ENCODE peak calls at places on chromosomes 4 and X, in five cellular contexts. A is SK-N-SH, J is HepG2, F is K562, R is GM12878. O is an unnamed sample.

GRCh38 chr4:103091601-103092223 is 7.9 kb downstream of the BDH2 start:
- DNase-seq in A (peak; percentile 39), J (peak; percentile 72), F (peak; percentile 23), R (peak; percentile 59), O (peak; percentile 66)

GRCh38 chr4:66506985-66507384 is 836.7 kb upstream of the EPHA5 start:
- DNase-seq in A (no peak), J (no peak), F (no peak), R (no peak), O (no peak)

GRCh38 chr4:113697429-113697828 is 64.1 kb downstream of the CAMK2D start:
- DNase-seq in A (no peak), J (no peak), F (no peak), R (no peak), O (no peak)

GRCh38 chr4:39102297-39102696 is 40.3 kb downstream of the KLHL5 start:
- DNase-seq in A (no peak), J (no peak), F (no peak), R (no peak), O (no peak)

GRCh38 chr4:1239141-1239948 is 9.6 kb downstream of the CTBP1 start:
- DNase-seq in A (peak; percentile 20), J (no peak), F (no peak), R (no peak), O (no peak)

GRCh38 chrX:28120076-28120475 is 138.8 kb upstream of the DCAF8L1 start:
- DNase-seq in A (no peak), J (no peak), F (no peak), R (no peak), O (peak; percentile 30)

GRCh38 chr4:89469930-89470375 is 162.4 kb upstream of the GPRIN3 start:
- DNase-seq in A (no peak), J (no peak), F (no peak), R (peak; percentile 25), O (no peak)

GRCh38 chr4:91622925-91623600 is 680.7 kb upstream of the GRID2 start:
- DNase-seq in A (no peak), J (no peak), F (no peak), R (no peak), O (no peak)

GRCh38 chr4:102608190-102608589 is 107.0 kb downstream of the NFKB1 start:
- DNase-seq in A (no peak), J (no peak), F (no peak), R (no peak), O (no peak)

GRCh38 chr4:1721003-1721665 is at the start of the genes TACC3 and TMEM129:
- DNase-seq in A (peak; percentile 99), J (peak; percentile 94), F (peak; percentile 97), R (peak; percentile 77), O (peak; percentile 87)

GRCh38 chr4:82798168-82799005 is at the start of gene SCD5:
- DNase-seq in A (peak; percentile 86), J (no peak), F (peak; percentile 83), R (no peak), O (peak; percentile 53)

GRCh38 chr4:153916273-153916755 is 127.4 kb upstream of the SFRP2 start:
- DNase-seq in A (no peak), J (no peak), F (no peak), R (peak; percentile 51), O (no peak)

GRCh38 chrX:138710311-138710791 is 1.2 kb downstream of the FGF13 start:
- DNase-seq in A (no peak), J (no peak), F (no peak), R (no peak), O (no peak)

GRCh38 chr4:152900395-152900794 is 35.7 kb upstream of the FHDC1 start:
- DNase-seq in A (no peak), J (no peak), F (no peak), R (no peak), O (no peak)

GRCh38 chr4:83115656-83116285 is 1.2 kb upstream of the PLAC8 start:
- DNase-seq in A (no peak), J (no peak), F (no peak), R (no peak), O (no peak)

GRCh38 chr4:113666386-113667114 is 95.0 kb downstream of the CAMK2D start:
- DNase-seq in A (no peak), J (no peak), F (no peak), R (no peak), O (no peak)

GRCh38 chrX:34901761-34902160 is 40.8 kb upstream of the FAM47B start:
- DNase-seq in A (no peak), J (no peak), F (no peak), R (no peak), O (no peak)

GRCh38 chrX:45743081-45743533 is 542.4 kb upstream of the DIPK2B start:
- DNase-seq in A (peak; percentile 3), J (peak; percentile 12), F (no peak), R (no peak), O (peak; percentile 59)

GRCh38 chrX:40544343-40545250 is 36.2 kb upstream of the ATP6AP2 start:
- DNase-seq in A (peak; percentile 50), J (peak; percentile 16), F (peak; percentile 52), R (no peak), O (no peak)

GRCh38 chr4:87150498-87151261 is 69.7 kb downstream of the KLHL8 start:
- DNase-seq in A (peak; percentile 57), J (peak; percentile 70), F (peak; percentile 57), R (peak; percentile 35), O (peak; percentile 13)

GRCh38 chr4:119942806-119943205 is 123.8 kb downstream of the MAD2L1 start:
- DNase-seq in A (no peak), J (no peak), F (no peak), R (no peak), O (no peak)

GRCh38 chr4:3192827-3193226 is 56.1 kb upstream of the MSANTD1 start:
- DNase-seq in A (no peak), J (no peak), F (no peak), R (no peak), O (no peak)

GRCh38 chrX:15738686-15739016 is 581 bp downstream of the CA5B start:
- DNase-seq in A (no peak), J (no peak), F (no peak), R (no peak), O (no peak)

GRCh38 chr4:141657550-141657949 is 21.2 kb downstream of the IL15 start:
- DNase-seq in A (no peak), J (no peak), F (no peak), R (no peak), O (no peak)

GRCh38 chr4:141660880-141661279 is 24.5 kb downstream of the IL15 start:
- DNase-seq in A (no peak), J (no peak), F (no peak), R (no peak), O (no peak)

GRCh38 chr4:141658316-141658715 is 21.9 kb downstream of the IL15 start:
- DNase-seq in A (no peak), J (no peak), F (no peak), R (no peak), O (no peak)

GRCh38 chr4:141656031-141656430 is 19.6 kb downstream of the IL15 start:
- DNase-seq in A (no peak), J (no peak), F (no peak), R (no peak), O (no peak)

GRCh38 chr4:141659539-141659938 is 23.2 kb downstream of the IL15 start:
- DNase-seq in A (no peak), J (no peak), F (no peak), R (no peak), O (no peak)
- TF ChIP-seq REST in A (no peak), J (no peak), F (no peak), R (no peak), O (no peak)

GRCh38 chr4:76644831-76645485 is 209.9 kb downstream of the SHROOM3 start:
- DNase-seq in A (no peak), J (no peak), F (no peak), R (no peak), O (no peak)
- TF ChIP-seq RFX5 in A (no peak), J (no peak), F (no peak), R (no peak), O (no peak)

DNA sequence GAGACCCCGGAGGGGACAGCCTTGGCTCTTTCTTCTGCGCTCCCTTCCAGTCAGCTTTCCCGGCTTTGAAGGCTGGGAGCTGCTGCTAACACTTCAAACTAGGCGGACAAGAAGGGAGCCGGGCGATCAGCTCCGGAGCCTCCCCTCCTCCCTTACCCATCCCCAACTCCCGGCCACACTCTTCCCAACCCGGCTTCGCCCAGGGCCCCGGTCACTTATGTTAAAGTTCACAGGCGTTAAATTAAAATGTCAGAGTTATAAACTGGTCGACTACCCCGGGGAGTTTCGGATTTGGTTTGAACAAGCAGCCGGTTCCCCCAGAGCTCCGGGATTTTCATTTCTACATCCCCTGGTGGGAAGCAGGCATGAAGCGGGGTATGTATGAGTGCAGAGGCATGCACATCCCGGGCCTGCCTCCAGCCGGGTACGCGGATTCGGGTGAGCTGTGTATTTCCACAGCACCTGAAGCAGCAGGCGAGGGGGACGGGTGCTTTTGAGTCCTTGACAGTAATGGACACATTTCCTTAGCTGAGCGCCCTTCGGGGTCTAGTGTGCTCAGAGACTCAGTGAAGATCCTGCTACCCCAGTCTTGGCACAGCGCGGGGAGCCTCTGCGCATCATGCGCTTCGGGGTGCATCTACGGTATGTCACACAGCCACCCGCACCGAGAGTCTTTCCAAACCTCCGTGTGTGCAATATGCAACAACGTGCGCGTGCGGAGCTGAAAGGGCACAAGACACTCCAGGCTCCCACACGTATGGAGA is 883 bp downstream of the UNC5C start:
- DNase-seq in A (no peak), J (no peak), F (no peak), R (no peak), O (no peak)
- TF ChIP-seq REST in A (no peak), J (no peak), F (no peak), R (no peak), O (no peak)

GRCh38 chr4:84319124-84319523 is 180.0 kb downstream of the NKX6-1 start:
- DNase-seq in A (no peak), J (no peak), F (no peak), R (no peak), O (peak; percentile 4)
- TF ChIP-seq RFX5 in A (no peak), J (no peak), F (no peak), R (no peak), O (no peak)

GRCh38 chr4:96293806-96294205 is 453.9 kb downstream of the PDHA2 start:
- DNase-seq in A (no peak), J (no peak), F (no peak), R (no peak), O (peak; percentile 15)
- TF ChIP-seq REST in A (no peak), J (no peak), F (no peak), R (no peak), O (no peak)

GRCh38 chr4:151340751-151341385 is 15.5 kb upstream of the SH3D19 start:
- DNase-seq in A (no peak), J (no peak), F (no peak), R (no peak), O (no peak)
- TF ChIP-seq RFX5 in A (no peak), J (no peak), F (no peak), R (no peak), O (no peak)